ENCODE peak calls at places on chromosomes 6 and 20, in seven cellular contexts. One of them, this sample, is unnamed.

GRCh38 chr6:7998103-7998725 is 66.0 kb downstream of the BLOC1S5 start:
- DNase-seq in stomach: no peak
- DNase-seq in sigmoid colon: no peak
- DNase-seq in A549: no peak
- DNase-seq in adrenal gland: no peak
- DNase-seq in heart left ventricle: no peak
- DNase-seq in GM12891: no peak
- DNase-seq in this sample: no peak

GRCh38 chr6:75077694-75078093 is 128.2 kb downstream of the COL12A1 start:
- DNase-seq in stomach: no peak
- DNase-seq in sigmoid colon: no peak
- DNase-seq in A549: no peak
- DNase-seq in adrenal gland: no peak
- DNase-seq in heart left ventricle: no peak
- DNase-seq in GM12891: no peak
- DNase-seq in this sample: no peak

GRCh38 chr6:156778615-156779205 is 1.5 kb downstream of the ARID1B start:
- DNase-seq in stomach: peak
- DNase-seq in sigmoid colon: peak
- DNase-seq in A549: peak
- DNase-seq in adrenal gland: peak
- DNase-seq in heart left ventricle: peak
- DNase-seq in GM12891: no peak
- DNase-seq in this sample: peak

GRCh38 chr20:50412069-50412468 is 98.1 kb upstream of the PTPN1 start:
- DNase-seq in stomach: no peak
- DNase-seq in sigmoid colon: no peak
- DNase-seq in A549: no peak
- DNase-seq in adrenal gland: no peak
- DNase-seq in heart left ventricle: no peak
- DNase-seq in GM12891: no peak
- DNase-seq in this sample: no peak

GRCh38 chr6:137975058-137975940 is 108.2 kb downstream of the TNFAIP3 start:
- DNase-seq in stomach: no peak
- DNase-seq in sigmoid colon: no peak
- DNase-seq in A549: no peak
- DNase-seq in adrenal gland: no peak
- DNase-seq in heart left ventricle: no peak
- DNase-seq in GM12891: no peak
- DNase-seq in this sample: no peak

GRCh38 chr6:65709099-65709830 is 2.2 kb upstream of the EYS start:
- DNase-seq in stomach: no peak
- DNase-seq in sigmoid colon: no peak
- DNase-seq in A549: no peak
- DNase-seq in adrenal gland: no peak
- DNase-seq in heart left ventricle: no peak
- DNase-seq in GM12891: no peak
- DNase-seq in this sample: no peak

GRCh38 chr6:40044196-40044595 is 109.9 kb upstream of the MOCS1 start:
- DNase-seq in stomach: no peak
- DNase-seq in sigmoid colon: no peak
- DNase-seq in A549: no peak
- DNase-seq in adrenal gland: no peak
- DNase-seq in heart left ventricle: no peak
- DNase-seq in GM12891: no peak
- DNase-seq in this sample: no peak

GRCh38 chr6:106572436-106572835 is 56.9 kb downstream of the RTN4IP1 start:
- DNase-seq in stomach: no peak
- DNase-seq in sigmoid colon: no peak
- DNase-seq in A549: no peak
- DNase-seq in adrenal gland: no peak
- DNase-seq in heart left ventricle: no peak
- DNase-seq in GM12891: no peak
- DNase-seq in this sample: no peak

GRCh38 chr6:31272856-31273626 is 1.1 kb upstream of the HLA-C start:
- DNase-seq in stomach: no peak
- DNase-seq in sigmoid colon: no peak
- DNase-seq in A549: no peak
- DNase-seq in adrenal gland: no peak
- DNase-seq in heart left ventricle: no peak
- DNase-seq in GM12891: no peak
- DNase-seq in this sample: no peak

GRCh38 chr6:145688493-145688905 is 46.8 kb downstream of the EPM2A start:
- DNase-seq in stomach: no peak
- DNase-seq in sigmoid colon: no peak
- DNase-seq in A549: no peak
- DNase-seq in adrenal gland: no peak
- DNase-seq in heart left ventricle: no peak
- DNase-seq in GM12891: no peak
- DNase-seq in this sample: no peak

GRCh38 chr6:35139924-35140524 is 1.1 kb downstream of the TCP11 start:
- DNase-seq in stomach: peak
- DNase-seq in sigmoid colon: peak
- DNase-seq in A549: peak
- DNase-seq in adrenal gland: peak
- DNase-seq in heart left ventricle: no peak
- DNase-seq in GM12891: no peak
- DNase-seq in this sample: no peak

GRCh38 chr20:51970858-51971257 is 168.5 kb upstream of the SALL4 start:
- DNase-seq in stomach: no peak
- DNase-seq in sigmoid colon: no peak
- DNase-seq in A549: no peak
- DNase-seq in adrenal gland: no peak
- DNase-seq in heart left ventricle: no peak
- DNase-seq in GM12891: no peak
- DNase-seq in this sample: no peak

GRCh38 chr6:139927236-139927635 is 552.8 kb upstream of the CITED2 start:
- DNase-seq in stomach: no peak
- DNase-seq in sigmoid colon: no peak
- DNase-seq in A549: peak
- DNase-seq in adrenal gland: peak
- DNase-seq in heart left ventricle: no peak
- DNase-seq in GM12891: no peak
- DNase-seq in this sample: no peak

GRCh38 chr20:52497731-52498130 is 306.2 kb upstream of the ZFP64 start:
- DNase-seq in stomach: no peak
- DNase-seq in sigmoid colon: no peak
- DNase-seq in A549: no peak
- DNase-seq in adrenal gland: no peak
- DNase-seq in heart left ventricle: no peak
- DNase-seq in GM12891: no peak
- DNase-seq in this sample: no peak

GRCh38 chr6:1597924-1598323 is 11.8 kb upstream of the FOXC1 start:
- DNase-seq in stomach: no peak
- DNase-seq in sigmoid colon: no peak
- DNase-seq in A549: no peak
- DNase-seq in adrenal gland: no peak
- DNase-seq in heart left ventricle: no peak
- DNase-seq in GM12891: no peak
- DNase-seq in this sample: no peak

GRCh38 chr6:82750570-82750969 is 315.1 kb downstream of the UBE3D start:
- DNase-seq in stomach: no peak
- DNase-seq in sigmoid colon: no peak
- DNase-seq in A549: no peak
- DNase-seq in adrenal gland: no peak
- DNase-seq in heart left ventricle: no peak
- DNase-seq in GM12891: no peak
- DNase-seq in this sample: no peak

GRCh38 chr6:27477318-27478013 is 4.6 kb upstream of the ZNF184 start:
- DNase-seq in stomach: no peak
- DNase-seq in sigmoid colon: no peak
- DNase-seq in A549: no peak
- DNase-seq in adrenal gland: no peak
- DNase-seq in heart left ventricle: no peak
- DNase-seq in GM12891: no peak
- DNase-seq in this sample: no peak

GRCh38 chr6:27479319-27480182 is 6.6 kb upstream of the ZNF184 start:
- DNase-seq in stomach: peak
- DNase-seq in sigmoid colon: peak
- DNase-seq in A549: peak
- DNase-seq in adrenal gland: peak
- DNase-seq in heart left ventricle: peak
- DNase-seq in GM12891: peak
- DNase-seq in this sample: peak

GRCh38 chr6:27476090-27476489 is 3.2 kb upstream of the ZNF184 start:
- DNase-seq in stomach: no peak
- DNase-seq in sigmoid colon: no peak
- DNase-seq in A549: no peak
- DNase-seq in adrenal gland: no peak
- DNase-seq in heart left ventricle: no peak
- DNase-seq in GM12891: no peak
- DNase-seq in this sample: no peak

GRCh38 chr6:27478141-27478705 is 5.3 kb upstream of the ZNF184 start:
- DNase-seq in stomach: no peak
- DNase-seq in sigmoid colon: no peak
- DNase-seq in A549: no peak
- DNase-seq in adrenal gland: peak
- DNase-seq in heart left ventricle: no peak
- DNase-seq in GM12891: no peak
- DNase-seq in this sample: no peak

GRCh38 chr6:27478706-27479318 is 5.9 kb upstream of the ZNF184 start:
- DNase-seq in stomach: peak
- DNase-seq in sigmoid colon: peak
- DNase-seq in A549: peak
- DNase-seq in adrenal gland: peak
- DNase-seq in heart left ventricle: peak
- DNase-seq in GM12891: peak
- DNase-seq in this sample: peak
- TF ChIP-seq POLR2A in stomach: no peak
- TF ChIP-seq POLR2A in sigmoid colon: no peak
- TF ChIP-seq POLR2A in A549: no peak
- TF ChIP-seq POLR2A in adrenal gland: no peak
- TF ChIP-seq POLR2A in heart left ventricle: no peak
- TF ChIP-seq POLR2A in GM12891: no peak
- TF ChIP-seq POLR2A in this sample: no peak

DNA sequence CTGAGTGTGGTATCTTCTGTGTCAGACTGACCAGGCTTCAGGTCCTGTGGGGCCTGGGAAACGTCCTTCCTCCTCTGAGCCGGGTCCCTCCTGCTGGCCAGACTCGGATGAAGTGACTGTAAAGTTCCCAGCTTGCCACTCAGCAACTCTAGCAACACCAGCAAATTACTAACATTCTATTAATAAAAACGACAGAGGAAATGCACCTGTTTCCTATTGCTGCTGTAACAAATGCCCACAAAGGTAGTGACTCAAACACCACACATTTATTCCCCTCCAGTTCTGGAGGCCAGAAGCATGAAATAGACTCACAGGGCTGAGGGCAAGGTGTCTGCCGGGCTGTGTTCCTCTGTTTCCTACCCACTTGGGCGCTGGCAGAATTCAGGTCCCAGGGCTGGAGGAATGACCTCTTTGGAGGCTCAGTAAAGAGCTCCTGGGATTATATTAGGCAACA is 48.8 kb downstream of the CTCFL start:
- DNase-seq in stomach: no peak
- DNase-seq in sigmoid colon: peak
- DNase-seq in A549: no peak
- DNase-seq in adrenal gland: no peak
- DNase-seq in heart left ventricle: peak
- DNase-seq in GM12891: no peak
- DNase-seq in this sample: no peak
- TF ChIP-seq POLR2A in stomach: no peak
- TF ChIP-seq POLR2A in sigmoid colon: no peak
- TF ChIP-seq POLR2A in A549: no peak
- TF ChIP-seq POLR2A in adrenal gland: no peak
- TF ChIP-seq POLR2A in heart left ventricle: no peak
- TF ChIP-seq POLR2A in GM12891: no peak
- TF ChIP-seq POLR2A in this sample: no peak

DNA sequence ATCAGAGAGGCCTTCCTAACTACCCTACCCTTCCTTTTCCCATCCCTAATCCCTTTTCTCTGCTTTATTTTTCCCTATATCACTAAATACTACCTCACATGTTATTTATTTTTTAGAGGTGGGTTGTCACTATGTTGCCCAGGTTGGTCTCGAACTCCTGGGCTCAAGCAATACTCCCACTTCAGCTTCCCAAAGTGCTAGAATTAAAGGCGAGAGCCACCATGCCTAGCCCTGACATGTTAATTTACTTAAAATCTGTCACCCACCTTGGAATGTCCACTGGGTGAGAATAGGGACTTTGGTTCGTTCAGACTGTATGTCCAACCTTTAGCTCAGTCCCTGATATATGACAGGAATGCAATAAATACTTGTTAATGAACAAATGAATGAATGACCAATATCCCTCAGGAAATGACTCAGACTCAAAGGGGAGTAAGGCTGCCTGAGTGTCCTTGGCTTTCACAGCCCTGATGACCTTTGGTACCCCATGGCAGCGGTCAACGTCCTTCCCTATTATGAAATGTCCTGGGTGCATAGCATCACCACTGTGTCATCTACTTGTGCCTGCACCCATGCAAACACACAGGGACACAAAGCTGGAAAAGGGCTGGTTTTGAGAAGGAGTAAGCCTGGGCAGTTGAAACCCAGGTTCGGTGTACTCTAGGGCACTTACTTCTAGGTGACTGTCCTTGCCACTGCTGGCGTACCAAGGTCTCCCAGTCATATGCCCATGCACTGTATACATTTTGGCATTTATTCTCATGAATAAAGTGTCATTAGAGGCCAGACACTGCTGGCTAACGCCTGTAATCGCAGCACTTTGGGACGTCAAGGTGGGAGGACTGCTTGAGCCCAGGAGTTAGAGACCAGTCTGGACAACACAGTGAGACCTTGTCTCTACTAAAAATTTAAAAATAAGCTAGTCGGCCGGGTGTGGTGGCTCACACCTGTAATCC is 26.5 kb downstream of the BCL2L1 start:
- DNase-seq in stomach: no peak
- DNase-seq in sigmoid colon: no peak
- DNase-seq in A549: peak
- DNase-seq in adrenal gland: no peak
- DNase-seq in heart left ventricle: no peak
- DNase-seq in GM12891: no peak
- DNase-seq in this sample: no peak
- TF ChIP-seq POLR2A in stomach: no peak
- TF ChIP-seq POLR2A in sigmoid colon: no peak
- TF ChIP-seq POLR2A in A549: no peak
- TF ChIP-seq POLR2A in adrenal gland: no peak
- TF ChIP-seq POLR2A in heart left ventricle: no peak
- TF ChIP-seq POLR2A in GM12891: no peak
- TF ChIP-seq POLR2A in this sample: no peak

GRCh38 chr20:37346526-37347346 is 796 bp downstream of the SRC start:
- DNase-seq in stomach: no peak
- DNase-seq in sigmoid colon: peak
- DNase-seq in A549: no peak
- DNase-seq in adrenal gland: peak
- DNase-seq in heart left ventricle: no peak
- DNase-seq in GM12891: no peak
- DNase-seq in this sample: no peak

GRCh38 chr20:37344506-37345338 is 1.2 kb upstream of the SRC start:
- DNase-seq in stomach: peak
- DNase-seq in sigmoid colon: peak
- DNase-seq in A549: peak
- DNase-seq in adrenal gland: peak
- DNase-seq in heart left ventricle: no peak
- DNase-seq in GM12891: no peak
- DNase-seq in this sample: no peak

GRCh38 chr20:37343994-37344355 is 2.0 kb upstream of the SRC start:
- DNase-seq in stomach: no peak
- DNase-seq in sigmoid colon: no peak
- DNase-seq in A549: no peak
- DNase-seq in adrenal gland: no peak
- DNase-seq in heart left ventricle: no peak
- DNase-seq in GM12891: no peak
- DNase-seq in this sample: no peak

GRCh38 chr20:37346232-37346525 is 239 bp downstream of the SRC start:
- DNase-seq in stomach: no peak
- DNase-seq in sigmoid colon: no peak
- DNase-seq in A549: no peak
- DNase-seq in adrenal gland: no peak
- DNase-seq in heart left ventricle: no peak
- DNase-seq in GM12891: no peak
- DNase-seq in this sample: no peak

GRCh38 chr20:37345339-37346231 is at the start of gene SRC:
- DNase-seq in stomach: peak
- DNase-seq in sigmoid colon: peak
- DNase-seq in A549: peak
- DNase-seq in adrenal gland: peak
- DNase-seq in heart left ventricle: peak
- DNase-seq in GM12891: peak
- DNase-seq in this sample: peak
- TF ChIP-seq POLR2A in stomach: no peak
- TF ChIP-seq POLR2A in sigmoid colon: peak
- TF ChIP-seq POLR2A in A549: peak
- TF ChIP-seq POLR2A in adrenal gland: peak
- TF ChIP-seq POLR2A in heart left ventricle: peak
- TF ChIP-seq POLR2A in GM12891: no peak
- TF ChIP-seq POLR2A in this sample: no peak